ENCODE peak calls at places on chromosomes 6 and 20, in seven cellular contexts. S is fibroblast of lung, K is keratinocyte, T is astrocyte, V is K562, J is GM23248, M is GM23338. H is an unnamed sample. For H4K20me1, the result is how much of the 10 kb centered on the place peaks cover.

GRCh38 chr20:19937651-19938420 is 79.3 kb upstream of the NAA20 start:
- DNase-seq in K (no peak), M (no peak), T (no peak), V (no peak), S (no peak), J (no peak), H (no peak)

GRCh38 chr20:52747736-52748135 is 224.4 kb upstream of the TSHZ2 start:
- DNase-seq in V (no peak), T (peak), K (no peak), S (peak), M (peak), J (peak), H (peak)

GRCh38 chr6:32868257-32868788 is 14.3 kb downstream of the PSMB9 start:
- DNase-seq in J (peak), S (peak), K (no peak), V (peak), T (peak), M (peak), H (peak)

GRCh38 chr20:46148313-46149213 is 30.4 kb downstream of the CD40 start:
- DNase-seq in V (no peak), K (no peak), J (no peak), S (no peak), T (no peak), M (no peak), H (no peak)

GRCh38 chr6:10478187-10479040 is 42.7 kb upstream of the GCNT2 start:
- DNase-seq in V (peak), K (no peak), J (peak), T (peak), M (peak), S (peak), H (peak)

GRCh38 chr6:169933839-169934698 is 182.6 kb downstream of the ERMARD start:
- DNase-seq in M (no peak), V (no peak), T (no peak), S (peak), K (no peak), J (peak), H (no peak)

GRCh38 chr20:10667560-10668167 is 6.1 kb downstream of the JAG1 start:
- DNase-seq in J (no peak), K (no peak), M (no peak), S (no peak), T (no peak), V (no peak), H (no peak)

GRCh38 chr20:46900068-46900467 is 5.4 kb downstream of the EYA2 start:
- DNase-seq in J (no peak), S (no peak), M (no peak), K (no peak), V (no peak), T (no peak), H (no peak)

GRCh38 chr6:12150812-12151432 is 138.8 kb downstream of the HIVEP1 start:
- DNase-seq in J (peak), S (no peak), M (peak), T (no peak), V (peak), K (no peak), H (peak)

GRCh38 chr20:56229821-56230220 is 18.7 kb upstream of the MC3R start:
- DNase-seq in T (no peak), M (no peak), S (no peak), K (no peak), J (no peak), V (no peak), H (no peak)

GRCh38 chr6:166852484-166852975 is 103.8 kb downstream of the RNASET2 start:
- DNase-seq in V (no peak), J (no peak), K (no peak), S (no peak), M (no peak), T (no peak), H (no peak)

GRCh38 chr6:157096522-157096921 is 226.8 kb downstream of the TMEM242 start:
- DNase-seq in S (no peak), J (no peak), T (no peak), M (no peak), K (no peak), V (no peak), H (no peak)

GRCh38 chr6:116210750-116211425 is 43.0 kb downstream of the TSPYL4 start:
- DNase-seq in T (peak), K (no peak), S (no peak), M (no peak), J (peak), V (no peak), H (no peak)

GRCh38 chr6:26043389-26044139 is 43.7 kb upstream of the HFE start:
- DNase-seq in S (peak), M (peak), J (peak), K (no peak), V (no peak), T (peak), H (no peak)

GRCh38 chr20:32970973-32971300 is 33.3 kb downstream of the SUN5 start:
- DNase-seq in K (no peak), V (no peak), T (no peak), M (no peak), S (no peak), J (no peak), H (peak)

GRCh38 chr6:72946766-72947165 is 278.5 kb downstream of the KHDC1L start:
- DNase-seq in K (no peak), J (peak), S (peak), V (no peak), T (peak), M (no peak), H (no peak)

GRCh38 chr20:58870293-58871014 is 17.9 kb downstream of the GNAS start:
- DNase-seq in J (peak), M (peak), K (no peak), S (peak), V (peak), T (no peak), H (peak)

GRCh38 chr6:108031968-108032367 is 42.6 kb downstream of the OSTM1 start:
- DNase-seq in S (no peak), J (no peak), T (no peak), K (no peak), M (no peak), V (no peak), H (no peak)

GRCh38 chr20:32570401-32571190 is 14.5 kb downstream of the NOL4L start:
- DNase-seq in K (no peak), M (peak), T (no peak), V (peak), S (peak), J (peak), H (no peak)

GRCh38 chr20:38723982-38724602 is at the start of gene SLC32A1:
- DNase-seq in S (no peak), M (peak), V (peak), K (no peak), T (no peak), J (no peak), H (peak)

GRCh38 chr6:21895591-21895990 is 302.0 kb downstream of the SOX4 start:
- DNase-seq in M (no peak), J (no peak), K (no peak), T (no peak), V (no peak), S (peak), H (no peak)

GRCh38 chr6:170031684-170032121 is 259.2 kb downstream of the DLL1 start:
- DNase-seq in J (peak), K (no peak), V (no peak), T (no peak), S (no peak), M (no peak), H (no peak)

GRCh38 chr6:3759656-3760245 is 8.2 kb upstream of the PXDC1 start:
- DNase-seq in T (peak), M (no peak), S (peak), K (no peak), J (peak), V (no peak), H (no peak)

GRCh38 chr20:25626779-25627178 is 3.0 kb upstream of the NANP start:
- DNase-seq in S (no peak), T (no peak), K (no peak), J (no peak), V (no peak), M (no peak), H (no peak)

GRCh38 chr6:25452027-25452426 is 172.9 kb downstream of the CARMIL1 start:
- DNase-seq in M (no peak), S (no peak), T (no peak), J (no peak), V (no peak), K (no peak), H (no peak)

DNA sequence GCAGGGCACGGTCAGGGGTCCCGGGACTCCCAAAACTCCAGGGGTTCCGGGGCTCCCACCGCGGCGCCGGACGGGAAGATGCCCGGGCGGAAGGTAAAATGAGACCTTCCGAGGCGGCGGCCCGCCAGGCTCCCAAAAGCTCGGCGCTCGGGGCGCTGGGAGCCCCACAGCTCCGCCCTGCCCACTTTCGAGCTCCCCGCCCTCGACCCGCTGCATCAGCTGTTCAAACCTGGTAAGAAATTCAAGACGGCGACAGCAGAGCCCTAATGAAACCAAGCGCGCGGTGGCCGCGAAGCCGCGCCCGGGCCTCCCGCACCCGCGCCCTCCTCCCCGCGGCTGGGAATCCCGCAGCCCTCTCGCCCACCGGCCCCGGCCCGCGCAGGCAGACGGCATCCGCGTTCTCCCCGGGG is 369 bp downstream of the SLC4A11 start:
- DNase-seq in V (peak), T (no peak), J (peak), K (no peak), M (peak), S (no peak), H (peak)
- TF ChIP-seq EZH2 in V (no peak), T (peak), J (peak), K (no peak), M (no peak), S (no peak), H (peak)

DNA sequence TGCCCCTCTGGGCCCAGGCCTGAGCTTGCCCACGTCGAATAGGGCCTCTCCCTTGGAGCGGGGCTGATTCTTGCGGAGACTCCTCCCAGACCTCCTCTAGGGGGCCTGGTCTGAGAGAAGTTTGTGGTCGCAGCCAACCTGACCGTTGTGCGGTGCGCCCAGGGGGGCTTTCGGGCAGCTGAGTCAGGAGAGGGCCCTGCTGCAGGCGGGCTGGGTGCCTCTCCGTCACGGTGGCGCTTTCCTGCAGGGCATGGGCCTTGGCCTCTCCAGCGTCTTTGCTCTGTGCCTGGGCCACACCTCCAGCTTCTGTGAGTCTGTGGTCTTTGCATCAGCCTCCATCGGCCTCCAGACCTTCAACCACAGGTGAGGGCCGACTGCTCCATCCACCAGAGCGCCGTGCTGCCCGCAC is 12.9 kb downstream of the SLC17A9 start:
- DNase-seq in J (no peak), T (no peak), K (no peak), S (no peak), V (peak), M (peak), H (no peak)
- H4K20me1 ChIP-seq in J (under half), T (under half), K (under half), S (under half), V (under half), M (under half), H (under half)

DNA sequence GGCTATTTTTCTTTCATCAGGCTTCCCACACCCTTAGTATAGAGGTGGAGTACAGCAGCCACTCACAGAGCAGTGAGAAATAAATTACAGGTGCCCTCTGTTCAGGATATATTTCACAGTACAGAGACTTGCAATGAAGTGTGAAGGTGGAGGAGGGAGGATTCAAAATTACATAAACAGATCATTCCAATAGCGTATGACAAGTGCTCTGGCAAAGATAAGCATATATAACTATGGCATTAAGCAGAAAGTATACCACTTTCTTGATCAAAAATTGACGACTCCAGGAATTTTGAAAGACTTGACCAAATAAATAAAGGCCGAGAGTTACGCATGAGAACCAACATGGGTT is 108.7 kb downstream of the GPX5 start:
- DNase-seq in V (no peak), S (no peak), K (no peak), T (no peak), M (no peak), J (no peak), H (no peak)
- TF ChIP-seq EZH2 in V (no peak), S (no peak), K (no peak), T (no peak), M (no peak), J (no peak), H (no peak)

GRCh38 chr6:43774776-43775583 is 5.0 kb downstream of the VEGFA start:
- DNase-seq in V (peak), T (peak), K (no peak), J (peak), M (peak), S (peak), H (peak)

GRCh38 chr6:43773981-43774775 is 4.2 kb downstream of the VEGFA start:
- DNase-seq in V (no peak), T (no peak), K (no peak), M (no peak), J (no peak), S (no peak), H (no peak)

GRCh38 chr6:43778131-43778857 is 8.3 kb downstream of the VEGFA start:
- DNase-seq in V (no peak), S (no peak), K (no peak), T (no peak), J (no peak), M (no peak), H (no peak)

GRCh38 chr6:43776799-43777776 is 7.1 kb downstream of the VEGFA start:
- DNase-seq in M (no peak), V (no peak), S (no peak), J (no peak), K (no peak), T (no peak), H (no peak)

DNA sequence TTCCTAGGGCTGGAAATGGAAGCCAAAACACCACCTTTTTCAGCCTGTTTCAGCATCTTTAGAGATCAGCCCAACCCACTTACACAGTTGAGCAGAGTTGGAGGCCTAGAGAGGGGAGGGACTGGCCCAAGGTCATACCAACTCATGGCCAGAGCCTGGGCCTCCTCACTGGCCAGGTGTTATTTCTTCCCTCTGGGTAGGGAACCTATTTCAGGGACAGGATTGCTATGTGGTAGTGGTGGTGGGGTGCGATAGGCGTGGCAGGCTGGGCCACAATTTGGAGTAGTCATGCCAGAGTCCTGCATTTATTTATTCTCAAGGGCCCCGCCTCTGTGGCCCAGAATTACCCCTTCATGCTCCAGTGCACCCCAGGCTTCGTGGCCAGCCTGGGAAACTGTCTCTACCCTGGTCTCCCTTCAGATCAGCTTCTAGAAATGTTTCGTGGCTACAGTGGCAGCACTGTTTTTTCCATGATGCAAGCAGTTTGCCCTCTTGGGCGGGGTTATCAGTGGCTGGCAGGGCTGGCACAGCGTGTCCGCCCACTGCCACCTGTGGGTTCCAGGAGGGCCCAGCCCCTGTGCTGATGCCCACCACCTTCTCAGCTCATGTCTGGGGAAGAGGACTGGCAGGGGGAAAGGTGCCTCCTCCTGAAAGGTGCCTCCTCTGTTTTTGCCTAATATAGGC is 6.2 kb downstream of the VEGFA start:
- DNase-seq in S (no peak), K (no peak), V (no peak), T (no peak), J (no peak), M (no peak), H (no peak)
- H4K20me1 ChIP-seq in S (under half), K (half or more), V (half or more), T (half or more), J (under half), M (under half), H (half or more)

GRCh38 chr20:18056174-18057105 is 1.3 kb downstream of the OVOL2 start:
- DNase-seq in M (peak), T (no peak), S (peak), V (no peak), K (no peak), J (peak), H (peak)
- TF ChIP-seq EZH2 in M (peak), T (peak), S (peak), V (no peak), K (no peak), J (no peak), H (peak)

GRCh38 chr20:62860391-62860923 is 1.2 kb downstream of the TCFL5 start:
- DNase-seq in K (no peak), J (peak), T (peak), V (no peak), S (peak), M (peak), H (no peak)
- H4K20me1 ChIP-seq in K (under half), J (under half), T (under half), V (under half), S (under half), M (under half), H (under half)

DNA sequence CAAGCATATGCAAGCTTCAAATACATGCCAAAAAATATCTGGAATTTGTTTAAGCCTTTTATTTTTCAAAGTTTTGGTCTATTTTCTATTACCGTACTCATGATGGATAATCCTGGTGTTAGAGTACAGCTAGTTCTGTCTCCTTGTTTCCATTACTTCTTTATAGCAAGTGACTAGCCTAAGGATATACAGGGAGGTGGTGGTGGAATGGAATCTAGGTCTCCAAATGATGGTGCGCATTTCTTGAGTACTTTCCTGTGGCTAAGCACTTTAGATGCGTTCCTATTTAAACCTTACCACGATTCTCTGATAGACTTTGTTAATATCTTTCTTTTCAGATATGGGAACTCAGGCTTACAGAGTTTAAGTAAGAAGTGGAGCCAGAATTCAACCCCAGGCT is 3.5 kb downstream of the SLC16A10 start:
- DNase-seq in S (no peak), V (no peak), T (no peak), K (no peak), J (no peak), M (no peak), H (no peak)
- TF ChIP-seq EZH2 in S (no peak), V (no peak), T (no peak), K (no peak), J (no peak), M (no peak), H (no peak)

GRCh38 chr6:90082847-90083246 is 188.6 kb downstream of the GJA10 start:
- DNase-seq in K (no peak), S (peak), M (no peak), J (no peak), T (no peak), V (no peak), H (no peak)
- H4K20me1 ChIP-seq in K (under half), S (under half), M (under half), J (under half), T (under half), V (under half), H (under half)

DNA sequence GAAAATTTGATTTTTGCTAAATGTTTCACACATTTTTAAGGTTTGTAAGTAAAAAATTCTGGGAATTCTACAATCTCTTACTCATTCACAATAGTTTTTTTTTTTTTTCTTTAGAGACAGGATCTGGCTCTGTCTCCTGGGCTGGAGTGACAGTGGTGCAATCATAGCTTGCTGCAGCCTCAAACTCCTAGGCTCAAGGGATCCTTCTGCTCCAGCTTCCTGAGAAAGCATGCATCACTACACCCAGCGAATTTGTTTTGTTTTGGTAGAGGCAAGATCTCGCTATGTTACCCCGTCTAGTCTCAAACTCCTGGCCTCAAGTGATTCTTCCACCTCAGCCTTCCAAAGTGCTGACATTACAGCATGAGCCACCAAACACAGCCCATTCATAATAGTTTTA is 232.8 kb downstream of the GJA1 start:
- DNase-seq in J (peak), T (no peak), K (no peak), V (no peak), S (no peak), M (no peak), H (no peak)
- TF ChIP-seq EZH2 in J (no peak), T (no peak), K (no peak), V (no peak), S (no peak), M (no peak), H (no peak)

DNA sequence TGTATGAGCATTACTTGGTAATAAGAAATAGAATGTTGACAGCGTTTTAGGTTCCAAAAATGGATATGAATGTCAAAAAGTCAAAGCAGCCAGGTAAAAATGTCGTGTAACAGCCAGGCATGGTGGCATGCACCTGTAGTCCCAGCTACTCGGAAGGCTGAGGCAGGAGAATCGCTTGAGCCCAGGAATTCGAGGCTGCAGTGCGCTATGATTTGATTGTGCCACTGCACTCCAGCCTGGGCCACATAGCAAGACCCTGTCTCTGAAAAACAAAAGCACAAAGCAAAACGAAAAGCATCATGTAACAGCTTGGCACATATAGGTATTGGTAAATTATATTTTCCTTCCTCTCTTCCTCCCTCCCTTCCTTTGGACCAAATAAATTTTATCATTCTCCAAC is 16.2 kb upstream of the FOXP4 start:
- DNase-seq in T (no peak), K (no peak), S (no peak), J (no peak), M (no peak), V (no peak), H (no peak)
- H4K20me1 ChIP-seq in T (under half), K (under half), S (under half), J (under half), M (under half), V (under half), H (under half)